ENCODE peak calls at places on chromosome 11, in six cellular contexts. G is foreskin fibroblast; V is stimulated activated CD8-positive, alpha-beta memory T cell treated with anti-CD3 and anti-CD28 coated beads, Interleukin-7, amount 100 ng/mL, for 4 hours; A is neural progenitor cell; D is dorsolateral prefrontal cortex; C is stimulated activated effector memory CD8-positive, alpha-beta T cell treated with anti-CD3 and anti-CD28 coated beads, Interleukin-12 subunit alpha, Interleukin-12 subunit beta, amount 100 ng/mL, for 72 hours. W is an unnamed sample.

GRCh38 chr11:64848779-64849599 is 4.5 kb upstream of the CDC42BPG start:
- DNase-seq in G (no peak), V (no peak), A (peak), D (no peak), C (no peak), W (no peak)

GRCh38 chr11:2998073-2998850 is 6.1 kb upstream of the NAP1L4 start:
- DNase-seq in G (no peak), V (no peak), A (no peak), D (no peak), C (no peak), W (no peak)

GRCh38 chr11:72637198-72637597 is 37.0 kb downstream of the PDE2A start:
- DNase-seq in G (no peak), V (no peak), A (no peak), D (no peak), C (no peak), W (no peak)

GRCh38 chr11:18393581-18394299 is 623 bp upstream of the LDHA start:
- DNase-seq in G (no peak), V (no peak), A (no peak), D (no peak), C (no peak), W (no peak)

GRCh38 chr11:120773501-120774031 is 250.3 kb upstream of the TBCEL start:
- DNase-seq in G (no peak), V (no peak), A (no peak), D (no peak), C (no peak), W (no peak)

GRCh38 chr11:44954051-44954906 is 3.6 kb upstream of the TP53I11 start:
- DNase-seq in G (no peak), V (no peak), A (no peak), D (no peak), C (no peak), W (no peak)

GRCh38 chr11:112157274-112157766 is 6.6 kb downstream of the IL18 start:
- DNase-seq in G (peak), V (no peak), A (no peak), D (no peak), C (no peak), W (no peak)

GRCh38 chr11:12581923-12582322 is 92.3 kb upstream of the TEAD1 start:
- DNase-seq in G (peak), V (no peak), A (no peak), D (no peak), C (no peak), W (peak)

GRCh38 chr11:91394718-91395414 is 829.8 kb upstream of the FAT3 start:
- DNase-seq in G (no peak), V (no peak), A (no peak), D (no peak), C (no peak), W (no peak)

GRCh38 chr11:117426297-117426685 is 98.6 kb downstream of the CEP164 start:
- DNase-seq in G (peak), V (peak), A (peak), D (peak), C (peak), W (peak)

GRCh38 chr11:12569499-12570040 is 104.7 kb upstream of the TEAD1 start:
- DNase-seq in G (peak), V (no peak), A (no peak), D (no peak), C (no peak), W (no peak)

GRCh38 chr11:22657101-22657694 is 9.2 kb upstream of the GAS2 start:
- DNase-seq in G (no peak), V (no peak), A (no peak), D (no peak), C (no peak), W (no peak)

GRCh38 chr11:15911377-15912044 is 444.8 kb downstream of the SOX6 start:
- DNase-seq in G (peak), V (no peak), A (no peak), D (no peak), C (no peak), W (no peak)

GRCh38 chr11:27735281-27735680 is 35.0 kb upstream of the BDNF start:
- DNase-seq in G (no peak), V (no peak), A (no peak), D (no peak), C (no peak), W (no peak)

GRCh38 chr11:43825217-43825816 is 55.3 kb upstream of the ALKBH3 start:
- DNase-seq in G (peak), V (no peak), A (peak), D (no peak), C (no peak), W (no peak)

GRCh38 chr11:57332694-57333440 is 2.8 kb downstream of the SSRP1 start:
- DNase-seq in G (no peak), V (no peak), A (no peak), D (no peak), C (no peak), W (no peak)

GRCh38 chr11:2096919-2097301 is 42.3 kb downstream of the IGF2 start:
- DNase-seq in G (peak), V (no peak), A (no peak), D (no peak), C (no peak), W (peak)

GRCh38 chr11:44709966-44710365 is 16.8 kb upstream of the TSPAN18 start:
- DNase-seq in G (peak), V (no peak), A (no peak), D (no peak), C (no peak), W (no peak)

GRCh38 chr11:118634435-118635236 is 27.2 kb downstream of the PHLDB1 start:
- DNase-seq in G (peak), V (no peak), A (peak), D (peak), C (no peak), W (no peak)

GRCh38 chr11:16356751-16357365 is 512 bp upstream of the SOX6 start:
- DNase-seq in G (peak), V (no peak), A (no peak), D (no peak), C (no peak), W (no peak)

GRCh38 chr11:128040603-128041002 is 546.8 kb downstream of the ETS1 start:
- DNase-seq in G (peak), V (no peak), A (no peak), D (no peak), C (no peak), W (no peak)

GRCh38 chr11:84129961-84130576 is 843.9 kb upstream of the CCDC90B start:
- DNase-seq in G (no peak), V (no peak), A (no peak), D (no peak), C (no peak), W (no peak)

GRCh38 chr11:112118176-112118575 is 31.5 kb downstream of the SDHD start:
- DNase-seq in G (no peak), V (no peak), A (no peak), D (no peak), C (no peak), W (no peak)

GRCh38 chr11:69746780-69747742 is 28.1 kb downstream of the FGF4 start:
- DNase-seq in G (no peak), V (no peak), A (no peak), D (no peak), C (no peak), W (peak)